ENCODE peak calls at places on chromosomes 16 and 17, in eight cellular contexts. One of them, this sample, is unnamed.

GRCh38 chr17:58285422-58285810 is 4.7 kb upstream of the MPO start:
- DNase-seq in heart right ventricle: no peak
- DNase-seq in NCI-H1092: no peak
- DNase-seq in GM03348: no peak
- DNase-seq in SJCRH30: no peak
- DNase-seq in posterior vena cava: no peak
- DNase-seq in glomerular endothelial cell: no peak
- DNase-seq in lower leg skin: no peak
- DNase-seq in this sample: no peak

GRCh38 chr17:60169921-60170817 is 20.4 kb downstream of the CA4 start:
- DNase-seq in heart right ventricle: peak
- DNase-seq in NCI-H1092: no peak
- DNase-seq in GM03348: peak
- DNase-seq in SJCRH30: no peak
- DNase-seq in posterior vena cava: no peak
- DNase-seq in glomerular endothelial cell: peak
- DNase-seq in lower leg skin: peak
- DNase-seq in this sample: no peak

GRCh38 chr17:40190197-40191021 is 13.1 kb downstream of the RAPGEFL1 start:
- DNase-seq in heart right ventricle: no peak
- DNase-seq in NCI-H1092: peak
- DNase-seq in GM03348: no peak
- DNase-seq in SJCRH30: no peak
- DNase-seq in posterior vena cava: no peak
- DNase-seq in glomerular endothelial cell: no peak
- DNase-seq in lower leg skin: no peak
- DNase-seq in this sample: no peak

GRCh38 chr16:7374614-7375174 is 42.0 kb downstream of the RBFOX1 start:
- DNase-seq in heart right ventricle: no peak
- DNase-seq in NCI-H1092: no peak
- DNase-seq in GM03348: no peak
- DNase-seq in SJCRH30: no peak
- DNase-seq in posterior vena cava: no peak
- DNase-seq in glomerular endothelial cell: no peak
- DNase-seq in lower leg skin: no peak
- DNase-seq in this sample: no peak

GRCh38 chr16:31329671-31330552 is 25.1 kb upstream of the ITGAX start:
- DNase-seq in heart right ventricle: no peak
- DNase-seq in NCI-H1092: no peak
- DNase-seq in GM03348: no peak
- DNase-seq in SJCRH30: no peak
- DNase-seq in posterior vena cava: no peak
- DNase-seq in glomerular endothelial cell: no peak
- DNase-seq in lower leg skin: no peak
- DNase-seq in this sample: no peak

GRCh38 chr17:74132354-74132753 is 71.1 kb upstream of the RPL38 start:
- DNase-seq in heart right ventricle: no peak
- DNase-seq in NCI-H1092: no peak
- DNase-seq in GM03348: no peak
- DNase-seq in SJCRH30: no peak
- DNase-seq in posterior vena cava: peak
- DNase-seq in glomerular endothelial cell: no peak
- DNase-seq in lower leg skin: peak
- DNase-seq in this sample: no peak

GRCh38 chr16:84618428-84619102 is 687 bp upstream of the COTL1 start:
- DNase-seq in heart right ventricle: no peak
- DNase-seq in NCI-H1092: peak
- DNase-seq in GM03348: peak
- DNase-seq in SJCRH30: peak
- DNase-seq in posterior vena cava: no peak
- DNase-seq in glomerular endothelial cell: no peak
- DNase-seq in lower leg skin: no peak
- DNase-seq in this sample: peak

GRCh38 chr17:38430316-38430715 is 2.1 kb downstream of the ARHGAP23 start:
- DNase-seq in heart right ventricle: no peak
- DNase-seq in NCI-H1092: no peak
- DNase-seq in GM03348: peak
- DNase-seq in SJCRH30: no peak
- DNase-seq in posterior vena cava: no peak
- DNase-seq in glomerular endothelial cell: no peak
- DNase-seq in lower leg skin: no peak
- DNase-seq in this sample: no peak

GRCh38 chr16:58329147-58329546 is 34.3 kb upstream of the PRSS54 start:
- DNase-seq in heart right ventricle: no peak
- DNase-seq in NCI-H1092: no peak
- DNase-seq in GM03348: peak
- DNase-seq in SJCRH30: no peak
- DNase-seq in posterior vena cava: no peak
- DNase-seq in glomerular endothelial cell: no peak
- DNase-seq in lower leg skin: no peak
- DNase-seq in this sample: no peak

GRCh38 chr17:385195-385835 is 32.7 kb upstream of the RPH3AL start:
- DNase-seq in heart right ventricle: peak
- DNase-seq in NCI-H1092: no peak
- DNase-seq in GM03348: peak
- DNase-seq in SJCRH30: peak
- DNase-seq in posterior vena cava: peak
- DNase-seq in glomerular endothelial cell: no peak
- DNase-seq in lower leg skin: peak
- DNase-seq in this sample: no peak

GRCh38 chr16:87416826-87417471 is 24.8 kb downstream of the MAP1LC3B start:
- DNase-seq in heart right ventricle: no peak
- DNase-seq in NCI-H1092: no peak
- DNase-seq in GM03348: peak
- DNase-seq in SJCRH30: peak
- DNase-seq in posterior vena cava: peak
- DNase-seq in glomerular endothelial cell: no peak
- DNase-seq in lower leg skin: peak
- DNase-seq in this sample: no peak

GRCh38 chr16:2415085-2415484 is 14.2 kb upstream of the CCNF start:
- DNase-seq in heart right ventricle: no peak
- DNase-seq in NCI-H1092: no peak
- DNase-seq in GM03348: no peak
- DNase-seq in SJCRH30: no peak
- DNase-seq in posterior vena cava: no peak
- DNase-seq in glomerular endothelial cell: no peak
- DNase-seq in lower leg skin: no peak
- DNase-seq in this sample: no peak

This sample was measured in coronary artery.